ENCODE peak calls at places on chromosome 1, in six cellular contexts. O is K562, I is GM12878, P is HCT116, R is H1, Z is HepG2. U is an unnamed sample.

GRCh38 chr1:67801903-67802302 is 31.4 kb downstream of the GNG12 start:
- DNase-seq in O (no peak), I (no peak), P (no peak), R (no peak), Z (no peak), U (no peak)

GRCh38 chr1:51019811-51020210 is 49.8 kb downstream of the CDKN2C start:
- DNase-seq in O (no peak), I (no peak), P (no peak), R (no peak), Z (no peak), U (no peak)

GRCh38 chr1:198672124-198672523 is 33.3 kb downstream of the PTPRC start:
- DNase-seq in O (no peak), I (no peak), P (no peak), R (no peak), Z (no peak), U (no peak)

GRCh38 chr1:51032936-51033335 is 62.9 kb downstream of the CDKN2C start:
- DNase-seq in O (no peak), I (no peak), P (no peak), R (no peak), Z (no peak), U (no peak)

GRCh38 chr1:75655931-75656330 is 45.0 kb upstream of the SLC44A5 start:
- DNase-seq in O (no peak), I (no peak), P (no peak), R (no peak), Z (no peak), U (no peak)

GRCh38 chr1:36099681-36100341 is 11.1 kb downstream of the ADPRS start:
- DNase-seq in O (peak), I (no peak), P (peak), R (peak), Z (peak), U (peak)

GRCh38 chr1:100896481-100896982 is 642 bp downstream of the SLC30A7 start:
- DNase-seq in O (peak), I (peak), P (peak), R (peak), Z (peak), U (no peak)

GRCh38 chr1:1092890-1093609 is 18.9 kb upstream of the RNF223 start:
- DNase-seq in O (no peak), I (no peak), P (no peak), R (no peak), Z (no peak), U (no peak)

GRCh38 chr1:197905699-197906351 is 3.4 kb downstream of the C1orf53 start:
- DNase-seq in O (no peak), I (no peak), P (no peak), R (no peak), Z (no peak), U (no peak)

GRCh38 chr1:178223289-178223688 is 129.4 kb downstream of the RASAL2 start:
- DNase-seq in O (no peak), I (no peak), P (no peak), R (no peak), Z (no peak), U (no peak)

DNA sequence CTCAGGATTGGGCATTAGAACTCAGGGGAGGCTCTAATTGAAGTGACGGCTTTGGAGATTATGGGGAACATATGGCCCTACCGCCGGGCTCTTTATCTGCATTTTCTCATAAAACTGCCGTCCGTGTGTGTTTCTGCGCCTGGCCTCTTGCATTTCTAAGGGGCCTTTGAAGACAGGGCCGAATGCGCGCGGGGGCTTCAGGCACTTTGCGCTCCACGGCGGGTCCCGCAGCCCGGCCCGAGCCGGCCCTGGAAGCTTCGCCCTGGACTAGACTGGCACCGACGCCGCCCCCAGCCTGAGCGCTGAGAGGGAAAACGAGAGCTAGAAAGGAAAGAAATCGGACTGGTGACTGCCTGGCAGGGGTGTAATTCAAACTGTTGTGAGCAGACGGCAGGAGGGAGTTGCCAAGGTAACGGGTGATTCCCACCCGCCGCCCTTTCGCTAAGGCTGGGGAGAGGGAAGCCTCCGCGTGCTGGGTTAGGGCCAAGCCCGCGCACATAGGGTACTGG is 120.7 kb downstream of the LMX1A start:
- DNase-seq in O (no peak), I (no peak), P (no peak), R (peak), Z (no peak), U (peak)
- TF ChIP-seq ZNF274 in O (no peak), I (no peak), P (no peak), R (no peak), Z (no peak), U (no peak)

GRCh38 chr1:32063261-32063681 is 9.5 kb upstream of the TMEM39B start:
- DNase-seq in O (peak), I (no peak), P (peak), R (no peak), Z (peak), U (no peak)
- H3K9ac ChIP-seq in O (no peak), I (no peak), P (no peak), R (no peak), Z (no peak), U (peak)

GRCh38 chr1:2128189-2128901 is 66.2 kb downstream of the FAAP20 start:
- DNase-seq in O (no peak), I (no peak), P (no peak), R (no peak), Z (no peak), U (no peak)

GRCh38 chr1:2127181-2128145 is 67.1 kb downstream of the FAAP20 start:
- DNase-seq in O (no peak), I (no peak), P (no peak), R (no peak), Z (no peak), U (no peak)

GRCh38 chr1:2126331-2127180 is 68.0 kb downstream of the FAAP20 start:
- DNase-seq in O (no peak), I (no peak), P (no peak), R (no peak), Z (no peak), U (no peak)

GRCh38 chr1:2124446-2125198 is 70.0 kb downstream of the FAAP20 start:
- DNase-seq in O (no peak), I (no peak), P (no peak), R (no peak), Z (no peak), U (no peak)

GRCh38 chr1:2125375-2126211 is 69.0 kb downstream of the FAAP20 start:
- DNase-seq in O (no peak), I (no peak), P (no peak), R (no peak), Z (no peak), U (no peak)
- TF ChIP-seq ZNF274 in O (no peak), I (no peak), P (no peak), R (no peak), Z (no peak), U (no peak)

GRCh38 chr1:149845416-149845815 is 54.0 kb upstream of the BOLA1 start:
- DNase-seq in O (no peak), I (no peak), P (no peak), R (no peak), Z (no peak), U (peak)
- H3K9ac ChIP-seq in O (peak), I (peak), P (peak), R (no peak), Z (peak), U (peak)

GRCh38 chr1:168371477-168371876 is 90.8 kb downstream of the TBX19 start:
- DNase-seq in O (no peak), I (no peak), P (no peak), R (no peak), Z (no peak), U (no peak)
- TF ChIP-seq ZNF274 in O (no peak), I (no peak), P (no peak), R (no peak), Z (no peak), U (no peak)

DNA sequence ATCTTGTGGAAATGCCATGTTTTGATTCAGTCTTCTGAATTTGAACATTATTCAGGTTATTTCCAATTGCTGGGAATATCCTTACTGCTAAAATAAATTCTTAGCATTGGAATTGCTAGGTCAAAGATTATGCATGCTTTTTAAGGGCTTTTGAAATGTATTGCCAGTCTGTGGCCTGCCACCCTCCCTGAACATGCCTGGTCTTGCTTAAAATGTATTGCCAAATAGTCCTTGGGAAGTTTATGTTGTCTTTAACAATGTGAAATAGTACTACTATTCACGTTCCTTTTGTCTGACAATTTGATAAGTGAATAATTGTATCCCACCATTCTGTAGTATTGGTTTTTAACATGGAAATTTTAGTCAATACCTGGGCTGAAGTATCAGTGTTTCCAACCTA is 13.6 kb downstream of the TARDBP start:
- DNase-seq in O (no peak), I (no peak), P (no peak), R (no peak), Z (no peak), U (no peak)
- H3K9ac ChIP-seq in O (no peak), I (no peak), P (no peak), R (no peak), Z (no peak), U (no peak)

DNA sequence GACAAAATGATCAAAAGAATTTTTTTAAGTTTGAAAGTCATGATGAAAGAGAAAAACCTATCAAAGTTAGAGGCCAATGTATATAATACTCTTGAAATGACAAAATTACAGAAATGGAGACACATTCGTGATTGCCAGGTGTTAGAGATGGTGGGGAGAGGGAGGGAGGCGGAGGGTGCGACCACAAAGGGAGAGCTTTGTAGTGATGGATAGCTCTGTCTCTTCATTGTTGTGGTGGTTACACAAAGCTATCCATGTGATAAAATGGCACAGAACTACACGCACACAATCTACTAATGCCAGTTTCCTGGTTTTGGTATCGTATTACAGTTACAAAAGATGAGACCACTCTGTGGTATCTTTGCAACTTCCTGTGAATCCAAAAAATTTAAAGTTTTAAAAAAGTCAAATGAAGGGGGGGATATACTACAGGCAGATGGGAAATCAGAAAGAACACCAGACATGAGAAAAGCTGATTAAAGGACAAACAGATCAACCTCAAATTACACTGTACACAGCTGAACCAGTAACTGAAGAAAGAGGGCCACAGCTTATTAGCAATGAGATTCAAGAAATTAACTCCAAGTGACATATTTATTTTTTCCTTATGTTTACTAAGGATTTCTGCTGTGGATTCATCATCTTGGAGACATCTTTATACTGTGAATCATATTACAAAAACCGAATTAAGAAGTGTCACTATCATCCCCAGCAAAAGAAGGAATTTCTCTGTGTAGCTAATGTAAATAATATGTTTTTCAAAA is 199.1 kb downstream of the SLC45A1 start:
- DNase-seq in O (peak), I (no peak), P (no peak), R (no peak), Z (no peak), U (no peak)
- TF ChIP-seq ZNF274 in O (no peak), I (no peak), P (no peak), R (no peak), Z (no peak), U (no peak)

DNA sequence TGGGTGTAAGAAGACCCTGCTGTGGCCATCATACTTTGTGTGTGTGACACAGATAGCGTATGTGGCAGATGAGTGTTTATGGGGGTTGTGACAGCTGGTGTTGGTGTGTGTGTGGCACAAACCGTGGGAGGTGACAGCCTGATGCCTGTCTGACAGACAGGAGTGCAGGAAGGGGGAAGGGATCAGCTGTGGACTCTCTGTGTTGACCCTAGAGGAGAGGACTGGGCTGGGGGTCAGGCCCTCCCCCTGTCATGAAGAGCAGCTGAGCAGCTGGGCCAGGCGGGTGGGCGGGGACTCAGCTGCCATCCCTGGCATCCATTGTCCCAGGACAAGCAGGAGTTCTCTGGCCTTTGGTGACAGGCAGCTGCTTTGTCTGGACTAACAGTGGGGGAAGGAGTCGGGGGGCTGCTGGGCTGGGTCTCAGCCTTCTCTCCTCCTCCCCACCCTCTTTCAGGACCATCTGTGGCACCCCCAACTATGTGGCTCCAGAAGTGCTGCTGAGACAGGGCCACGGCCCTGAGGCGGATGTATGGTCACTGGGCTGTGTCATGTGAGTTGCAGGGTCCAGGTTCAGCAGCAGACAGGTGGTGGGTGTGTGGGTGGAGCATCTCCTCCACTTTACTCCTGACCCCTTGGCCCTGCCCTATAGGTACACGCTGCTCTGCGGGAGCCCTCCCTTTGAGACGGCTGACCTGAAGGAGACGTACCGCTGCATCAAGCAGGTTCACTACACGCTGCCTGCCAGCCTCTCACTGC is 2.3 kb downstream of the PLK3 start:
- DNase-seq in O (peak), I (no peak), P (no peak), R (no peak), Z (no peak), U (no peak)
- H3K9ac ChIP-seq in O (peak), I (no peak), P (peak), R (no peak), Z (peak), U (peak)

GRCh38 chr1:155255243-155256100 is at the start of gene ENTREP3:
- DNase-seq in O (peak), I (no peak), P (no peak), R (peak), Z (peak), U (peak)
- TF ChIP-seq ZNF274 in O (no peak), I (no peak), P (no peak), R (no peak), Z (no peak), U (no peak)

U was measured in NT2/D1.